ENCODE peak calls at places on chromosomes 12 and 14, in six cellular contexts. One of them, this sample, is unnamed.

GRCh38 chr14:97638864-97639263 is 841.7 kb downstream of the VRK1 start:
- DNase-seq in brain microvascular endothelial cell: no peak
- DNase-seq in HL-60: no peak
- DNase-seq in tibial artery: no peak
- DNase-seq in cardiac muscle cell: no peak
- DNase-seq in lower lobe of right lung: no peak
- DNase-seq in this sample: no peak

GRCh38 chr12:15720299-15720698 is 68.9 kb downstream of the EPS8 start:
- DNase-seq in brain microvascular endothelial cell: no peak
- DNase-seq in HL-60: no peak
- DNase-seq in tibial artery: no peak
- DNase-seq in cardiac muscle cell: no peak
- DNase-seq in lower lobe of right lung: no peak
- DNase-seq in this sample: no peak

GRCh38 chr12:49282302-49282701 is 12.6 kb upstream of the PRPH start:
- DNase-seq in brain microvascular endothelial cell: no peak
- DNase-seq in HL-60: no peak
- DNase-seq in tibial artery: no peak
- DNase-seq in cardiac muscle cell: no peak
- DNase-seq in lower lobe of right lung: no peak
- DNase-seq in this sample: no peak

GRCh38 chr14:63833728-63834127 is 19.1 kb upstream of the SYNE2 start:
- DNase-seq in brain microvascular endothelial cell: no peak
- DNase-seq in HL-60: no peak
- DNase-seq in tibial artery: no peak
- DNase-seq in cardiac muscle cell: no peak
- DNase-seq in lower lobe of right lung: no peak
- DNase-seq in this sample: no peak

GRCh38 chr14:89723930-89724915 is 230.3 kb downstream of the EFCAB11 start:
- DNase-seq in brain microvascular endothelial cell: no peak
- DNase-seq in HL-60: no peak
- DNase-seq in tibial artery: no peak
- DNase-seq in cardiac muscle cell: no peak
- DNase-seq in lower lobe of right lung: no peak
- DNase-seq in this sample: no peak

GRCh38 chr14:91968280-91968679 is 20.8 kb upstream of the FBLN5 start:
- DNase-seq in brain microvascular endothelial cell: no peak
- DNase-seq in HL-60: no peak
- DNase-seq in tibial artery: no peak
- DNase-seq in cardiac muscle cell: no peak
- DNase-seq in lower lobe of right lung: no peak
- DNase-seq in this sample: no peak

GRCh38 chr14:36091096-36091495 is 85.4 kb downstream of the PTCSC3 start:
- DNase-seq in brain microvascular endothelial cell: peak
- DNase-seq in HL-60: no peak
- DNase-seq in tibial artery: no peak
- DNase-seq in cardiac muscle cell: peak
- DNase-seq in lower lobe of right lung: no peak
- DNase-seq in this sample: no peak

GRCh38 chr14:106378191-106378590 is 851.8 kb downstream of the TMEM121 start:
- DNase-seq in brain microvascular endothelial cell: no peak
- DNase-seq in HL-60: no peak
- DNase-seq in tibial artery: no peak
- DNase-seq in cardiac muscle cell: no peak
- DNase-seq in lower lobe of right lung: no peak
- DNase-seq in this sample: no peak

GRCh38 chr12:15842106-15842505 is 40.1 kb upstream of the STRAP start:
- DNase-seq in brain microvascular endothelial cell: peak
- DNase-seq in HL-60: no peak
- DNase-seq in tibial artery: no peak
- DNase-seq in cardiac muscle cell: peak
- DNase-seq in lower lobe of right lung: no peak
- DNase-seq in this sample: no peak

GRCh38 chr12:113190761-113191160 is 5.2 kb downstream of the RITA1 start:
- DNase-seq in brain microvascular endothelial cell: peak
- DNase-seq in HL-60: no peak
- DNase-seq in tibial artery: no peak
- DNase-seq in cardiac muscle cell: peak
- DNase-seq in lower lobe of right lung: no peak
- DNase-seq in this sample: no peak

GRCh38 chr12:1054103-1054838 is 63.2 kb downstream of the ERC1 start:
- DNase-seq in brain microvascular endothelial cell: no peak
- DNase-seq in HL-60: no peak
- DNase-seq in tibial artery: no peak
- DNase-seq in cardiac muscle cell: peak
- DNase-seq in lower lobe of right lung: no peak
- DNase-seq in this sample: no peak

GRCh38 chr12:99522456-99522855 is 125.1 kb upstream of the GARIN6 start:
- DNase-seq in brain microvascular endothelial cell: no peak
- DNase-seq in HL-60: no peak
- DNase-seq in tibial artery: no peak
- DNase-seq in cardiac muscle cell: no peak
- DNase-seq in lower lobe of right lung: no peak
- DNase-seq in this sample: no peak

GRCh38 chr12:113896194-113896593 is 69.9 kb downstream of the RBM19 start:
- DNase-seq in brain microvascular endothelial cell: no peak
- DNase-seq in HL-60: no peak
- DNase-seq in tibial artery: no peak
- DNase-seq in cardiac muscle cell: no peak
- DNase-seq in lower lobe of right lung: no peak
- DNase-seq in this sample: no peak

GRCh38 chr14:89417469-89418225 is 614 bp upstream of the FOXN3 start:
- DNase-seq in brain microvascular endothelial cell: peak
- DNase-seq in HL-60: peak
- DNase-seq in tibial artery: peak
- DNase-seq in cardiac muscle cell: peak
- DNase-seq in lower lobe of right lung: peak
- DNase-seq in this sample: peak

GRCh38 chr14:24481622-24482324 is 26.3 kb downstream of the CMA1 start:
- DNase-seq in brain microvascular endothelial cell: peak
- DNase-seq in HL-60: no peak
- DNase-seq in tibial artery: no peak
- DNase-seq in cardiac muscle cell: peak
- DNase-seq in lower lobe of right lung: peak
- DNase-seq in this sample: no peak

GRCh38 chr12:70393787-70394519 is 27.9 kb downstream of the KCNMB4 start:
- DNase-seq in brain microvascular endothelial cell: peak
- DNase-seq in HL-60: no peak
- DNase-seq in tibial artery: no peak
- DNase-seq in cardiac muscle cell: peak
- DNase-seq in lower lobe of right lung: no peak
- DNase-seq in this sample: no peak

DNA sequence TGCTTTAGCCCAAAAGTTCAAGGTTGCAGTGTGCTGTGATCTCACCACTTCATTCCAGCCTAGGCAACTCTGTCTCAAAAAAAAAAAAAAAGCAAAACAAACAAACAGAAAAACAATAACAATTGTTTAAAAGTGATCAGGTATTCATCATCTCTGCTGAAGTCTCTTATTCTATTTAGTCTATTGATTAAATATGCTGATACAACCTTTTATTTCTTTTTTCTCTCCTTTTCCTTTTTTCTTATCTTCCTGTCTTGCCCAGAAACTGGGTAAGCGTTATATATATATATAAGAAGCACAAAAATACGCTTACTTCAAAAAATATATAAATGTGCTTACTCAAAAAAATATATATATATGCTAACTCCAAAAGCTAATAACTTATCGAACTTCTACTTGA is 213.8 kb upstream of the EEA1 start:
- DNase-seq in brain microvascular endothelial cell: no peak
- DNase-seq in HL-60: no peak
- DNase-seq in tibial artery: no peak
- DNase-seq in cardiac muscle cell: no peak
- DNase-seq in lower lobe of right lung: no peak
- DNase-seq in this sample: no peak
- TF ChIP-seq CTCF in brain microvascular endothelial cell: no peak
- TF ChIP-seq CTCF in HL-60: no peak
- TF ChIP-seq CTCF in tibial artery: no peak
- TF ChIP-seq CTCF in cardiac muscle cell: no peak
- TF ChIP-seq CTCF in lower lobe of right lung: no peak
- TF ChIP-seq CTCF in this sample: no peak

GRCh38 chr12:88144546-88145468 is 2.7 kb downstream of the TMTC3 start:
- DNase-seq in brain microvascular endothelial cell: no peak
- DNase-seq in HL-60: no peak
- DNase-seq in tibial artery: no peak
- DNase-seq in cardiac muscle cell: no peak
- DNase-seq in lower lobe of right lung: no peak
- DNase-seq in this sample: no peak

GRCh38 chr12:88142610-88142991 is 494 bp downstream of the TMTC3 start:
- DNase-seq in brain microvascular endothelial cell: no peak
- DNase-seq in HL-60: no peak
- DNase-seq in tibial artery: peak
- DNase-seq in cardiac muscle cell: no peak
- DNase-seq in lower lobe of right lung: peak
- DNase-seq in this sample: peak

GRCh38 chr12:88141425-88141773 is 489 bp downstream of the CEP290 start:
- DNase-seq in brain microvascular endothelial cell: no peak
- DNase-seq in HL-60: no peak
- DNase-seq in tibial artery: no peak
- DNase-seq in cardiac muscle cell: no peak
- DNase-seq in lower lobe of right lung: no peak
- DNase-seq in this sample: no peak

GRCh38 chr12:88144037-88144436 is 1.9 kb downstream of the TMTC3 start:
- DNase-seq in brain microvascular endothelial cell: no peak
- DNase-seq in HL-60: no peak
- DNase-seq in tibial artery: no peak
- DNase-seq in cardiac muscle cell: no peak
- DNase-seq in lower lobe of right lung: no peak
- DNase-seq in this sample: no peak

GRCh38 chr12:88141774-88142609 is at the start of the genes CEP290 and TMTC3:
- DNase-seq in brain microvascular endothelial cell: peak
- DNase-seq in HL-60: peak
- DNase-seq in tibial artery: peak
- DNase-seq in cardiac muscle cell: peak
- DNase-seq in lower lobe of right lung: peak
- DNase-seq in this sample: peak
- TF ChIP-seq CTCF in brain microvascular endothelial cell: no peak
- TF ChIP-seq CTCF in HL-60: no peak
- TF ChIP-seq CTCF in tibial artery: no peak
- TF ChIP-seq CTCF in cardiac muscle cell: no peak
- TF ChIP-seq CTCF in lower lobe of right lung: no peak
- TF ChIP-seq CTCF in this sample: no peak

DNA sequence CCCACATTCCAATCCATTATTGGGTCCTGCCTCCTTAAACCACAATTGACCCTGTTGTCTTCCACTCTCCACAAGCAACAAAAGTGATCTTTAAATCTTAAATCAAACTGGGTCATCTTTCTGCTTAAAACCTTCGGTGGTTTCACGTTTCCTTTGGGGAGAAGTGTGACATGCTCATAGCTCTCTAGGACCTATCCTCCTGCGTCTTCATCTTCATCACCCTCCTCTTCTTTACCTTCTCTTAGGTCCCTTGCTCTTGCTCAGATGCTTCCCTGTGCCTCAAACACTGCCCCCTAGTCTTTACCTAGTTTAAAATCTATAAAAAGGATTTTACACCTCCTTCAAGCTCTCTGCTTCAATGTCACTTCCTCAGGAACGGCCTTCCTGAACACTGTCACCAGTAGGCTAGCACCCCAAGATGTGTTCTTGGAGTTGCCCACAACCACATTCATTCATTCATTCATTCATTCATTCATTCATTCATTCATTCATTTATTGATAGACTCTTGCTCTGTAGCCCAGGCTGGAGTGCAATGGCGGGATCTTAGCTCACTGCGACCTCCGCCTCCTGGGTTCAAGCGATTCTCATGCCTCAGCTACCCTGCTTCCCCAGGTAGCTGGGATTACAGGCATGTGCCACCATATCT is 46.8 kb downstream of the GALNT4 start:
- DNase-seq in brain microvascular endothelial cell: no peak
- DNase-seq in HL-60: no peak
- DNase-seq in tibial artery: no peak
- DNase-seq in cardiac muscle cell: no peak
- DNase-seq in lower lobe of right lung: no peak
- DNase-seq in this sample: no peak
- TF ChIP-seq CTCF in brain microvascular endothelial cell: no peak
- TF ChIP-seq CTCF in HL-60: no peak
- TF ChIP-seq CTCF in tibial artery: no peak
- TF ChIP-seq CTCF in cardiac muscle cell: no peak
- TF ChIP-seq CTCF in lower lobe of right lung: no peak
- TF ChIP-seq CTCF in this sample: no peak

GRCh38 chr14:99300190-99300589 is 28.2 kb upstream of the BCL11B start:
- DNase-seq in brain microvascular endothelial cell: no peak
- DNase-seq in HL-60: no peak
- DNase-seq in tibial artery: no peak
- DNase-seq in cardiac muscle cell: no peak
- DNase-seq in lower lobe of right lung: no peak
- DNase-seq in this sample: no peak

DNA sequence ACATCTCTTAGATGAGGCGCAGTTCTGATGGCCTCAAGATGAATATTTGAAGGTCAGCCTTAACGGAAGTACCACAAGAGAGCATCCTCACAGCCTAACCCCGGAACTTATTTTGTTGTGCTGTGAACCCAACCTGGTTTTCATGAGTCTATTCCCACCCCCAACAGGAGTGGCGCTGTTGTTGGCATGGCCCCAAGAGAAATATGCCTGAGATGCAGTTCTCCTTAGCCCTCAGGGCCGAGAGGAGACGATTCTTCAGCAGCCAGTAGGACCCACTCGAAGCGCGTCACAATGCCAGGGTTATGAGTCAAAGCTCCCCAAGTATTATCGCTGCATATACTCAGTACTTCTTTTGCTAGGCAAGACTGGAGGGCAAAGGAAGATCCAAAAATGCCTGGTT is 24.5 kb upstream of the BCL11B start:
- DNase-seq in brain microvascular endothelial cell: no peak
- DNase-seq in HL-60: no peak
- DNase-seq in tibial artery: no peak
- DNase-seq in cardiac muscle cell: no peak
- DNase-seq in lower lobe of right lung: no peak
- DNase-seq in this sample: no peak
- TF ChIP-seq CTCF in brain microvascular endothelial cell: no peak
- TF ChIP-seq CTCF in HL-60: no peak
- TF ChIP-seq CTCF in tibial artery: no peak
- TF ChIP-seq CTCF in cardiac muscle cell: no peak
- TF ChIP-seq CTCF in lower lobe of right lung: no peak
- TF ChIP-seq CTCF in this sample: no peak

GRCh38 chr12:43114316-43114715 is 437.7 kb downstream of the ADAMTS20 start:
- DNase-seq in brain microvascular endothelial cell: no peak
- DNase-seq in HL-60: no peak
- DNase-seq in tibial artery: no peak
- DNase-seq in cardiac muscle cell: no peak
- DNase-seq in lower lobe of right lung: no peak
- DNase-seq in this sample: no peak

GRCh38 chr12:43111608-43112007 is 440.4 kb downstream of the ADAMTS20 start:
- DNase-seq in brain microvascular endothelial cell: peak
- DNase-seq in HL-60: no peak
- DNase-seq in tibial artery: no peak
- DNase-seq in cardiac muscle cell: peak
- DNase-seq in lower lobe of right lung: no peak
- DNase-seq in this sample: no peak

GRCh38 chr12:43112101-43112661 is 439.8 kb downstream of the ADAMTS20 start:
- DNase-seq in brain microvascular endothelial cell: peak
- DNase-seq in HL-60: no peak
- DNase-seq in tibial artery: no peak
- DNase-seq in cardiac muscle cell: peak
- DNase-seq in lower lobe of right lung: no peak
- DNase-seq in this sample: no peak

GRCh38 chr12:43113616-43114015 is 438.4 kb downstream of the ADAMTS20 start:
- DNase-seq in brain microvascular endothelial cell: no peak
- DNase-seq in HL-60: no peak
- DNase-seq in tibial artery: no peak
- DNase-seq in cardiac muscle cell: no peak
- DNase-seq in lower lobe of right lung: no peak
- DNase-seq in this sample: no peak

GRCh38 chr12:43113153-43113552 is 438.9 kb downstream of the ADAMTS20 start:
- DNase-seq in brain microvascular endothelial cell: no peak
- DNase-seq in HL-60: peak
- DNase-seq in tibial artery: no peak
- DNase-seq in cardiac muscle cell: peak
- DNase-seq in lower lobe of right lung: no peak
- DNase-seq in this sample: no peak
- TF ChIP-seq CTCF in brain microvascular endothelial cell: peak
- TF ChIP-seq CTCF in HL-60: no peak
- TF ChIP-seq CTCF in tibial artery: no peak
- TF ChIP-seq CTCF in cardiac muscle cell: peak
- TF ChIP-seq CTCF in lower lobe of right lung: no peak
- TF ChIP-seq CTCF in this sample: no peak

This sample was measured in sigmoid colon.